ENCODE peak calls at places on chromosomes 6 and 20, in six cellular contexts. W is effector memory CD4-positive, alpha-beta T cell; M is fibroblast of lung; Q is CD4-positive, CD25-positive, alpha-beta regulatory T cell; B is astrocyte; Y is PC-9. X is an unnamed sample.

GRCh38 chr6:3809982-3810381 is 39.2 kb upstream of the FAM50B start:
- DNase-seq in W (no peak), Y (no peak), M (no peak), B (no peak), Q (no peak), X (no peak)

GRCh38 chr6:56528412-56528841 is 114.3 kb downstream of the DST start:
- DNase-seq in Y (no peak), B (peak), Q (no peak), W (no peak), M (peak), X (no peak)

GRCh38 chr20:10998476-10998875 is 324.7 kb upstream of the JAG1 start:
- DNase-seq in B (no peak), Q (no peak), W (no peak), M (no peak), Y (no peak), X (no peak)

GRCh38 chr6:3960754-3961361 is 111.7 kb downstream of the FAM50B start:
- DNase-seq in M (peak), W (no peak), B (peak), Q (no peak), Y (no peak), X (no peak)

GRCh38 chr20:17473662-17474061 is 57.5 kb downstream of the BFSP1 start:
- DNase-seq in Y (no peak), W (no peak), Q (no peak), M (no peak), B (no peak), X (no peak)

GRCh38 chr6:13924146-13924948 is 405 bp upstream of the RNF182 start:
- DNase-seq in M (peak), B (peak), W (peak), Y (no peak), Q (peak), X (peak)

GRCh38 chr6:43869792-43870659 is 100.0 kb downstream of the VEGFA start:
- DNase-seq in Q (no peak), M (no peak), B (no peak), Y (no peak), W (no peak), X (no peak)

GRCh38 chr6:137856138-137856898 is 10.7 kb upstream of the TNFAIP3 start:
- DNase-seq in W (no peak), B (no peak), Q (no peak), M (no peak), Y (no peak), X (no peak)

GRCh38 chr20:50029697-50030428 is 47.1 kb downstream of the SNAI1 start:
- DNase-seq in Q (no peak), B (peak), M (peak), Y (peak), W (no peak), X (no peak)

GRCh38 chr6:35728663-35729348 is 8.0 kb upstream of the ARMC12 start:
- DNase-seq in Q (peak), W (no peak), Y (no peak), B (no peak), M (no peak), X (peak)

GRCh38 chr6:30926644-30927043 is 5.3 kb downstream of the SFTA2 start:
- DNase-seq in B (peak), Q (no peak), W (no peak), M (peak), Y (peak), X (no peak)

DNA sequence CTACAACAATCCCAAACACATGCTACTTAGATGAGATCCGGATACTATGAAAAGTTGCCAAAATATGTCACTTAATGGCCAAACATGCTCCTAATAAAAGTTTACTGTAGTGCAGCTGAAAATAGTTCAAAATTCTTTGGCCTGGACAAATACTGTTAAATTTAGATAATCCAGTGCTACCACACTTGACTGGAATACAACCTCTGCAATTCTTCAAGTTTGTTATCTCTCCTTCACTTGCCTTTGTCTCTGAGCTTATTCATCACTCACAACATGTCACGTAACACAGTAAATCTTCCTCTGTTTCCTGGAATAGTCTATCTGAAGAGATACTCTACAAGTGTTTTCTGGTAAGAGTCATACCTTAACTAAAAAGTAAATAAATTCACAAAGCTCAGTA is 10.5 kb upstream of the PLN start:
- DNase-seq in Q (no peak), B (peak), M (peak), W (no peak), Y (no peak), X (no peak)
- H3K4me3 ChIP-seq in Q (no peak), B (no peak), M (no peak), W (no peak), Y (no peak), X (no peak)

DNA sequence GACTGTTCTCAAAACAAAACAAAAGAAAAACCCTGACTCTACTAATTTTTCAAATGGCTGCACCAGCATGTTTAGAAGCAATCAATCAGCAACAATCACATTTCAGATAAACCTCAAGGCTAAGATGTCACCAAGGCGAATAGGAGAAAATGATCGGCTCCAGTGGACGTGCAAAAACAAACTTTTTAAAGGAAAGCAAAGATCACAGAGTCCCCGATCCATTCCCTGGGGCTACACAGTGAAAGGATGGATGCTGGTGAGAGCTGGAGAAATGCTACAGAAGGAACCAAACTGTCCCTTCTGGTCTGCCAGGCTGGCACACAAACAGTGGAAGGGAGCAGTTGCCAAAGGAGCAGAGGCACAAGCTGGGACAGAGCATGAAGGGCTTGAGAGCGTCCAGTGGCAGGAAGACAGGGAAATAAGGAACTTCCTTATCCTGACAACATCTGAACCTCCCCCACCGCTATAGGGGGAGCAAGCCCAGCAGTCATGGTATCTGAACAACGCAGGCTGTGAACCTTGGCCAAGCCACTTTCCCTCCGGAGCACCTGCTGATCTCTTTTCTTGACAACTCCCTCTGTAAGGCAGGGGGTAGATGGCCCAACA is 73.7 kb upstream of the HIVEP1 start:
- DNase-seq in B (no peak), Q (no peak), M (peak), Y (no peak), W (no peak), X (no peak)
- H3K27ac ChIP-seq in B (no peak), Q (no peak), M (no peak), Y (no peak), W (no peak), X (no peak)

GRCh38 chr20:63070301-63070625 is 63.5 kb upstream of the BHLHE23 start:
- DNase-seq in Y (no peak), M (no peak), B (no peak), Q (no peak), W (no peak), X (no peak)

GRCh38 chr20:63072231-63072791 is 65.5 kb upstream of the BHLHE23 start:
- DNase-seq in Q (no peak), M (no peak), B (no peak), Y (no peak), W (no peak), X (no peak)

GRCh38 chr20:63073051-63073737 is 66.4 kb upstream of the BHLHE23 start:
- DNase-seq in Y (no peak), B (no peak), M (no peak), Q (no peak), W (no peak), X (no peak)

GRCh38 chr20:63070771-63071540 is 64.2 kb upstream of the BHLHE23 start:
- DNase-seq in W (no peak), B (no peak), Y (no peak), Q (no peak), M (no peak), X (no peak)

DNA sequence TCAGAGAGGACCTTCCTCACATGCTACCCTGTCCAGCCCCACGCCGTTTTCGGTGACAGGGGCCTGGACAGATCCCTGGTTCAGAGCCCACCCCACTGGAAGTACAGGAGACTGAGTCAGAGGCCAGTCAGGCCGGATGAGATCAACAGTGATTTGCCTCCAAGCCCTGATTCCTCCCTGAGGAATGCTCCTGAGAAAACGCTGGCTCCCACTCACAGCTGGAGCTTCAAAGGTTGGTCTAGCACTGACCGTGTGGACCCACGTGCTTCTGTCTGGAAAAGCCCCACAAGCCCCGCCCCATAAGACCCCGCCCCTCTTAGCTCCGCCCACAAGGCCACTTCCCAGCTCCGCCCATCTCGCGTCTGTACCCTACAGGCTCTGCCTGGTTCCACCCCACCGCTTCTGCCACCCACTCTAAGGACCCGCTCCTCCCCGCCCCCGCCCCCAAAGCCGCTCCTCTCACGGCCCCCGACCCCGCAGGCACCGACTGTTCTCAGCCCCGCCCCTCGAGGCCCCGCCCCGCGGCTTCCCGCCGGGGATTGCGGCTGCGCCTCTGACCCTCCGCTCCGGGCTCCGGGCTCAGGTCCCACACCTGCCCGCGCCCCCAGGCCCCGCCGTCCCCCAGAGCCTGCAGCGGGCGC is 64.9 kb upstream of the BHLHE23 start:
- DNase-seq in Y (no peak), B (peak), M (peak), Q (no peak), W (no peak), X (peak)
- H3K4me3 ChIP-seq in Y (no peak), B (no peak), M (no peak), Q (no peak), W (no peak), X (no peak)

DNA sequence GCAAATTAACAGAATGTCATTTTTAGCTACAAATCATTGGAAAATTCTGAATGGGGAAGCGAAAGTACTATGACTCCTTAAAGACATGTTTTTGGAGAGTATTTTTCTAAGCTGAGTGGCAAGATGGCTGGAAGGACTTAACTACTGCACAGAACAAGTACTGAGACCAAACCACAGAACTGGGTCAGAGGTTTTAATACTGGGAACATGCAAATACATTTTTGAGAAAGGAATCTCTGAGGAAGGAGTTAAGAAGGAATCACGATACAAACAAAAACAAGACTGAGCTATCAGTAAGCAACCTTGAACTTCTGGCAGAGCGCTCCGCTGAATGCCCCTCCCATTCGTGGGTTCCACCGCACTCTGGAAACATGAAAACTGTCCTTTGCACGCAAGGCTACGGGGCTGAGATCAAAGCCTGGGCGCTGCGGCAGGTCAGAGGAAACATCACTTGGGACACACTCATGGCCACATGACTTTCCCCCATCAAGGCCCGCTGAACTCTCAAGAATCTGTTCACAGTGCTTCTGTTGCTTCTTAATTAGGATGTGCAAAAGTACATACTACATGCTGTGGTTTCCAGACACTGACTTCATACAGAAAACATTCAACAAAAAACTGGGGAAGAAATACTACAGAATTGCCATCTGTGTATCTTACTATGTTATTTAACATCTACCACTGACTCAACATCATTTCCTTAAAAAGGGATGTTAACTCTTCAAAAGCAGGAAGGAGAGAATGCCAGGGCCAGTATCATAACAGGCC is 27.8 kb downstream of the SLC23A2 start:
- DNase-seq in M (peak), B (peak), Y (no peak), Q (peak), W (no peak), X (no peak)
- H3K27ac ChIP-seq in M (peak), B (peak), Y (peak), Q (no peak), W (no peak), X (no peak)

GRCh38 chr6:108952776-108953486 is 104.7 kb downstream of the ARMC2 start:
- DNase-seq in M (no peak), Y (no peak), W (no peak), B (no peak), Q (no peak), X (no peak)
- H3K4me3 ChIP-seq in M (no peak), Y (no peak), W (no peak), B (no peak), Q (no peak), X (no peak)

GRCh38 chr6:169421890-169422289 is 168.2 kb upstream of the THBS2 start:
- DNase-seq in W (no peak), Q (no peak), B (no peak), Y (no peak), M (no peak), X (no peak)

GRCh38 chr6:169424149-169424804 is 170.6 kb upstream of the THBS2 start:
- DNase-seq in B (no peak), W (no peak), M (no peak), Q (no peak), Y (no peak), X (no peak)

GRCh38 chr6:169426611-169427010 is 173.0 kb upstream of the THBS2 start:
- DNase-seq in M (no peak), W (no peak), B (no peak), Q (no peak), Y (no peak), X (no peak)

GRCh38 chr6:169425628-169426370 is 172.2 kb upstream of the THBS2 start:
- DNase-seq in Q (no peak), Y (no peak), B (no peak), W (no peak), M (no peak), X (no peak)

DNA sequence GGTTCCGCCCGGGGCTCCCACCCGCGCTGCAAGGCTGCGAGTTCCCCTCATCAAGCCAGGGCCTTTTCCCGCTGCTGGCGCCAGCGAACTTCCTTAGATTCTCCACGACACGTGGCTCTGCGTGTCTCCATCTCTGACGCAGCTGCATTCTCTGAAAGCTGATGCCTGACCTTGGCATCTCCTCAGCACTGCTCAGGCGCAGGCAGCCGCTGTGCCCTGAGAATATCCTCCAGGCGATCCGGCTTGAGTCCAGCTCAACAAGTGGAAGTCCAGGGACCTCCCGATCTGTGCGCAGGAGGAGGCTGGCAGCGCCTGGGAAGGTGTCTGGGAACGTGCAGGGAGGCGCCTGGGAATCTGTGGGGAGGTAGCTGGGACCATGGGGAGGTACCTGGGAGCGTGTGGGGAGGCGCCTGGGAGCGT is 171.2 kb upstream of the THBS2 start:
- DNase-seq in Q (no peak), W (no peak), B (no peak), M (peak), Y (no peak), X (no peak)
- H3K27ac ChIP-seq in Q (no peak), W (no peak), B (no peak), M (peak), Y (no peak), X (no peak)

DNA sequence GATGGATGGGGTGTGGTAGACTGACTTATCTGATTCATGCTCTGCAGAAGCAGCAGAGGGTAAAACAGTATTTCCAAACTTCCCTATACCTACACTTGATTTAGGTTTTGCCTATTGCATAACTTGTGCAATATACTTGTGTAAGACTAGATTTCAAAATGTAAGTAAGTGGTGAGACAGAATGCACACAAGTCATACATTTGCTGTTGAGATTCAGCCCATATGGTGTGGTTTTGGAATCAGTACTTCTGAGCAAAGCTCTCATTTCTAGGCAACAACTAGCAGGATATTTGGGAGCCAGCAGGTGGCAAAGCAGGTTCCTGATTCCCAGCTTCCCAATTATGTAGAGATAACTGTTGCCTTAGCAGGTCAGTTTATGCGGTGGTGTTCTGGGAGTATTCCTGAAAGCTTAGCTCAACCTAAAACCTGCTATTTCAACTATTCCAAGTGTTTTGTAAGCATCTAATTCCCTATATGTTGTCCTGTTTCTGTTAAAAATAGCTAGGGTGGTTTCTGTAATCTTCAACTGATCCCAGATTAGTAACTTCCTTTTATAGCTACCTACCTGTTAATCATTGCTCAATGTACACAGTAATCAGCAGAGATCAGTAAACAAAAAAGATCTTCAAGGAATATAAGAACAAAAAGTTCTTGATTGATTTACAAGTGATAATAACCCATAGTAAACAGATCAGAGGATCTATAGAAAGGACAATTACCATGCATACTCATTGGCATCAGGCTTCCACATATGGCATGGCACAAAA is 8.5 kb upstream of the FABP7 start:
- DNase-seq in W (no peak), Q (no peak), Y (peak), M (no peak), B (no peak), X (no peak)
- H3K4me3 ChIP-seq in W (no peak), Q (no peak), Y (no peak), M (no peak), B (no peak), X (no peak)

GRCh38 chr20:33027769-33028751 is 3.4 kb upstream of the BPIFB6 start:
- DNase-seq in Q (no peak), M (no peak), B (no peak), Y (no peak), W (no peak), X (no peak)

GRCh38 chr20:33030569-33030968 is 879 bp upstream of the BPIFB6 start:
- DNase-seq in B (no peak), W (no peak), Q (no peak), Y (no peak), M (no peak), X (no peak)

GRCh38 chr20:33031531-33031930 is at the start of gene BPIFB6:
- DNase-seq in Q (no peak), Y (no peak), W (no peak), B (no peak), M (no peak), X (no peak)

GRCh38 chr20:33028875-33029274 is 2.6 kb upstream of the BPIFB6 start:
- DNase-seq in M (no peak), B (no peak), W (no peak), Y (no peak), Q (no peak), X (no peak)

DNA sequence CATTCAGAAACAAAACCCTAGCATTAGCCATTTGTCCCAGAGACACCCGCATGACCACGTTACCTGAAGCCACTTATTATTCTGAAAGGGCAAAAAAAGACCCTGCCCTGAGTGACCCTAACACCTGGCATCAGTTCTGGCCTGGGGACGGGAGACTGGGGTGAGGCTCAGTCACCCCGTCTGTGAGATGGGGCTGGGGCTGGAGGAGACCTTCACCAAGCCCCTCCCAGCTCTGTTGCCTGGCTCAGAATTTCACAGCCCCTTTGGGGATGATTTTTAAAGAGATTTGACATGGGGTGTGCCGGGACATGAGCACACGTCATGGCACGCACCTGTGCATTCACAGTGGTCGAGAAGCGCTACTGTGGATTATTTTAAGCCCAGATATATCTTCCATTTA is 1.4 kb upstream of the BPIFB6 start:
- DNase-seq in Y (no peak), W (no peak), M (no peak), B (no peak), Q (no peak), X (no peak)
- H3K27ac ChIP-seq in Y (no peak), W (no peak), M (no peak), B (no peak), Q (no peak), X (no peak)

DNA sequence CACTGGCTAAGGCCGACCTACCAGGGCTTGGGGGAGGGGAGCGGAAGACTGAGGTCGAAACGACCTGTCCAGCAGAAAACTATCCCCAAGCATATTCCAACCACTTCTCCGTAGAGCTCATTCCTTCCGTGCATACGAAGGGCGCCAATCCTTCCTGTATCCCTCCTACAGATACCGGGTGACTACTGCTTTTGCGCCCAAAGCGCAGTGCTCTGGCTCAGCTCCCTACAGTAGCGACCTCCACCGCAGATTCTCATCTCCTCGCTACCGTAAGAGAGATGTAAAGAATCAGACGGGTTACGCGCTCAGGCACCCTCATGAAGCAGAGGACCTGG is 666 bp upstream of the NNAT start:
- DNase-seq in W (no peak), B (no peak), Q (no peak), M (no peak), Y (no peak), X (no peak)
- H3K4me3 ChIP-seq in W (no peak), B (no peak), Q (no peak), M (peak), Y (no peak), X (no peak)

X was measured in CD8-positive, alpha-beta T cell.